ENCODE peak calls at places on chromosome 21, in four cellular contexts. J, D, K and C are unnamed samples.

GRCh38 chr21:41864311-41865001 is 14.7 kb downstream of the PRDM15 start:
- DNase-seq in D (no peak), J (no peak), K (no peak), C (no peak)

GRCh38 chr21:46667735-46668380 is 32.4 kb downstream of the PRMT2 start:
- DNase-seq in K (no peak), D (no peak), J (peak; percentile 14), C (peak; percentile 46)

GRCh38 chr21:35525443-35525842 is 476.3 kb upstream of the RUNX1 start:
- DNase-seq in K (peak; percentile 21), D (no peak), J (no peak), C (no peak)

GRCh38 chr21:34528131-34528561 is 16.1 kb upstream of the KCNE1 start:
- DNase-seq in K (no peak), J (no peak), D (no peak), C (no peak)

GRCh38 chr21:14864211-14865021 is 200.4 kb downstream of the NRIP1 start:
- DNase-seq in D (peak; percentile 57), K (no peak), J (peak; percentile 94), C (peak; percentile 47)

GRCh38 chr21:25561668-25562641 is 45.3 kb downstream of the MRPL39 start:
- DNase-seq in D (no peak), K (no peak), J (no peak), C (no peak)

GRCh38 chr21:41152149-41152548 is 15.8 kb upstream of the BACE2 start:
- DNase-seq in J (no peak), D (no peak), K (no peak), C (no peak)

GRCh38 chr21:16082038-16082816 is 352.4 kb downstream of the USP25 start:
- DNase-seq in K (no peak), J (no peak), D (no peak), C (no peak)

GRCh38 chr21:34589511-34590282 is 25.2 kb downstream of the RCAN1 start:
- DNase-seq in J (no peak), D (no peak), K (no peak), C (no peak)

GRCh38 chr21:34946385-34947121 is 102.5 kb downstream of the RUNX1 start:
- DNase-seq in K (no peak), D (no peak), J (no peak), C (no peak)

GRCh38 chr21:25566645-25567044 is 40.6 kb downstream of the MRPL39 start:
- DNase-seq in K (no peak), J (no peak), D (no peak), C (no peak)

GRCh38 chr21:31557956-31558838 is 101.3 kb upstream of the SOD1 start:
- DNase-seq in D (no peak), K (no peak), J (no peak), C (no peak)

GRCh38 chr21:36135391-36136094 is 664 bp downstream of the CBR3 start:
- DNase-seq in K (no peak), J (no peak), D (peak; percentile 27), C (no peak)

GRCh38 chr21:33330726-33331125 is 6.0 kb downstream of the IFNAR1 start:
- DNase-seq in D (no peak), K (no peak), J (no peak), C (no peak)

GRCh38 chr21:15433091-15433490 is 296.7 kb upstream of the USP25 start:
- DNase-seq in J (no peak), D (no peak), K (no peak), C (no peak)

DNA sequence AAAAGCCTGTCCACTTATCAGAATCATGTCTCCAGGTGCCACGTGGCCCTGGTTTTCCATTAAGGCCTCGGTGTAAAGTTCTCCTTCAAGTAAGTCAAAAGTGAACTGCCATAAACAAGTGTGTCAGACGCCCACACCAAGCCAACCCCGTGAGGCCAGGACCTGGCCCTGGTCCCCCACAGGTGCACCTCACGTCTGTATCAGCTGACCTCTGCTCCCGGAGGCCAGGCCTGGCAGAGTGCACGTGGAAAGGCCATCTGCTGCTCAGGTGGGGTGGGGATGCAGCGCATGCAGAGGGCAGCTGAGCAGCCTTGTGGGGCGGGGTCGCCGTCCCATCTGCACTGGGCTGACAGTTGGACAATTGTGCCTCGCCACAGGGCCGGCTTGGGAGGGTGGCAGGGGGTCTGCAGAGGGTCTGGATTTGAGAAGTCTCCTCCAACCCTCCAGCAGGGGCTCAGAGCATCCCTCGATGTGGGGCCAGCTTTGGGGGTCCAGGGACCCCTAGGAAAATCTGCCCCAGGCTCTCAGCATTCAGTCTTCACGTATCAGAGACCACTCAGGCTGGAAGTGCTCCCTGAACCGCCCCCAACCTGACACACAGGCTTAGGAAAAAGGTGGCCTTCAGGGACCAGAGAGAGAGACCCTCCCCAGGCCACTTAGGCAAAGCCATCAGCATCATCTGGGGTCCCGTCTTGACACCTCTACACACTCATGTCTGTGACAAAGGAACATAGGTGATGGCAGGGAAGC is 3.0 kb downstream of the SLC19A1 start:
- DNase-seq in D (no peak), K (no peak), J (no peak), C (no peak)
- TF ChIP-seq ZNF274 in D (no peak), K (no peak), J (no peak), C (no peak)

GRCh38 chr21:39312112-39313041 is 1.1 kb downstream of the BRWD1 start:
- DNase-seq in J (peak; percentile 77), D (peak; percentile 100), K (peak; percentile 77), C (peak; percentile 92)
- TF ChIP-seq ZNF274 in J (no peak), D (no peak), K (no peak), C (no peak)

DNA sequence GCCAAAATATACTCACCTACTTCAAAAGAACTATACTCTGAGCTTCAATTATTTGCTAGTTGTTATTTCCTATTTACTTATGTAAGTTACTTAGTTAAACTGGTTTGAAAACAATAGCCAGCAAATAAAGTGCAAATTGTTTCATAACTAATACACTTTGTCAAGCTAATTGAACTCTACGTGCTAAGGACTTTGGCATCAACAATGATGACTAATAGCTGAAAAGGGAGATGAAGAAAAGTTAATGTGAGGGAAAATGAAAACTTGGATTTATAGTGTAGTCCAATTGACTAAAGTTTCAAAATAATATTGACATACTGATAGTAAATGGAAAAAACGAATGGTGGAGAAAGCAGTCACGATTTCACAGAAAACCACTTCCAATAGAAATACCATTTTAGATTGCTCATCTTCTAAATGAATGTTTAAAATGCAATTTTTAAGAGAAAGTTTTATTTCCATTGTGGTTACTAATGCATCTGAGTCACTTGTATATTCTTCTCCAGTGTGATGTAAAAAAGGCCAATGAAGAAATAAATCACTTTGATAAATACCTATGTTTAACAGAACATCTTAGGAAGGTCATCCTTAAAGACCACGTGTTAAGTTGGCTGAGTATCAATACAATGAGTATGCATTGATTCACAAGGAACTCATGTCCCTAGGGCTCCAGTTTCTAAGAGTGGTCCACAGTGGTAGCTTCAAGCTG is 455.2 kb downstream of the LTN1 start:
- DNase-seq in D (no peak), K (no peak), J (no peak), C (no peak)
- TF ChIP-seq ZNF274 in D (no peak), K (no peak), J (no peak), C (no peak)

GRCh38 chr21:42971897-42972275 is 2.5 kb upstream of the PKNOX1 start:
- DNase-seq in J (peak; percentile 51), K (no peak), D (peak; percentile 64), C (no peak)
- TF ChIP-seq ZNF274 in J (no peak), K (no peak), D (no peak), C (no peak)

GRCh38 chr21:37405629-37406028 is 39.1 kb downstream of the DYRK1A start:
- DNase-seq in K (no peak), J (no peak), D (no peak), C (no peak)
- TF ChIP-seq ZNF274 in K (no peak), J (no peak), D (no peak), C (no peak)